ENCODE peak calls at places on chromosomes 5 and 9, in six cellular contexts. W is left lung; M is naive thymus-derived CD4-positive, alpha-beta T cell; D is lower lobe of right lung; Z is CD8-positive, alpha-beta memory T cell; G is brain microvascular endothelial cell. R is an unnamed sample.

GRCh38 chr5:170132642-170133448 is 27.1 kb downstream of the FOXI1 start:
- DNase-seq in M (no peak), D (no peak), G (peak), Z (no peak), W (no peak), R (no peak)

GRCh38 chr9:110821064-110821463 is 152.5 kb downstream of the MUSK start:
- DNase-seq in D (no peak), M (no peak), W (no peak), G (no peak), Z (no peak), R (no peak)

GRCh38 chr5:35252963-35253362 is 22.7 kb upstream of the PRLR start:
- DNase-seq in G (no peak), Z (no peak), D (no peak), W (no peak), M (no peak), R (no peak)

GRCh38 chr9:137461316-137461662 is 2.2 kb upstream of the NSMF start:
- DNase-seq in D (no peak), M (no peak), W (no peak), Z (peak), G (no peak), R (no peak)

GRCh38 chr5:168614661-168615060 is 35.5 kb upstream of the PANK3 start:
- DNase-seq in W (no peak), M (no peak), G (no peak), Z (no peak), D (no peak), R (no peak)

GRCh38 chr9:101268426-101268825 is 116.4 kb downstream of the BAAT start:
- DNase-seq in W (no peak), Z (no peak), M (no peak), D (no peak), G (no peak), R (no peak)

GRCh38 chr9:85431396-85432102 is 310.2 kb downstream of the AGTPBP1 start:
- DNase-seq in Z (no peak), G (no peak), W (no peak), D (no peak), M (no peak), R (no peak)

GRCh38 chr5:89255845-89256463 is 373.0 kb upstream of the MEF2C start:
- DNase-seq in G (peak), W (no peak), D (no peak), Z (no peak), M (no peak), R (no peak)

GRCh38 chr9:5509573-5509972 is 758 bp upstream of the PDCD1LG2 start:
- DNase-seq in W (no peak), D (no peak), G (peak), Z (no peak), M (no peak), R (no peak)

GRCh38 chr9:124574534-124574933 is 67.3 kb upstream of the NR5A1 start:
- DNase-seq in M (no peak), W (no peak), D (no peak), G (no peak), Z (no peak), R (no peak)

GRCh38 chr5:16552666-16553343 is 64.0 kb downstream of the RETREG1 start:
- DNase-seq in Z (no peak), G (peak), D (peak), M (no peak), W (peak), R (peak)

GRCh38 chr9:27939186-27939585 is 365.9 kb upstream of the C9orf72 start:
- DNase-seq in W (no peak), G (no peak), M (no peak), D (no peak), Z (no peak), R (no peak)

GRCh38 chr9:76463211-76463610 is 4.2 kb downstream of the GCNT1 start:
- DNase-seq in W (no peak), D (no peak), M (no peak), Z (no peak), G (no peak), R (no peak)

GRCh38 chr5:139593716-139594319 is 32.7 kb downstream of the UBE2D2 start:
- DNase-seq in W (no peak), M (no peak), G (peak), Z (no peak), D (no peak), R (no peak)

GRCh38 chr5:160375166-160375565 is 4.7 kb upstream of the C1QTNF2 start:
- DNase-seq in Z (no peak), W (no peak), D (no peak), G (peak), M (no peak), R (no peak)

GRCh38 chr5:61344187-61344944 is 12.3 kb downstream of the ZSWIM6 start:
- DNase-seq in M (no peak), D (no peak), Z (no peak), W (no peak), G (no peak), R (no peak)

GRCh38 chr5:6632931-6633468 is at the start of the genes NSUN2 and SRD5A1:
- DNase-seq in D (peak), W (peak), M (peak), G (peak), Z (peak), R (peak)

GRCh38 chr9:85155380-85155779 is 485.9 kb downstream of the NTRK2 start:
- DNase-seq in Z (no peak), W (no peak), D (no peak), G (no peak), M (no peak), R (no peak)

GRCh38 chr9:129343697-129344375 is 165.8 kb upstream of the IER5L start:
- DNase-seq in Z (no peak), G (no peak), M (no peak), D (peak), W (peak), R (peak)

GRCh38 chr5:179279347-179280094 is 65.7 kb downstream of the ADAMTS2 start:
- DNase-seq in M (no peak), G (no peak), Z (no peak), W (no peak), D (peak), R (no peak)
- H3K27ac ChIP-seq in M (no peak), G (no peak), Z (no peak), W (no peak), D (no peak), R (no peak)

GRCh38 chr5:140591747-140592372 is 27.2 kb downstream of the SLC35A4 start:
- DNase-seq in Z (no peak), G (peak), M (no peak), W (no peak), D (no peak), R (no peak)

GRCh38 chr5:140596364-140596763 is 31.7 kb downstream of the SLC35A4 start:
- DNase-seq in W (no peak), Z (no peak), G (no peak), D (no peak), M (no peak), R (no peak)

GRCh38 chr5:140590861-140591260 is 26.2 kb downstream of the SLC35A4 start:
- DNase-seq in M (no peak), Z (no peak), G (no peak), D (no peak), W (no peak), R (no peak)

GRCh38 chr5:140595538-140595937 is 30.9 kb downstream of the SLC35A4 start:
- DNase-seq in D (no peak), W (peak), M (no peak), Z (no peak), G (no peak), R (peak)

GRCh38 chr5:140594169-140594568 is 29.5 kb downstream of the SLC35A4 start:
- DNase-seq in G (no peak), W (no peak), M (no peak), D (no peak), Z (no peak), R (no peak)
- H3K27ac ChIP-seq in G (no peak), W (no peak), M (no peak), D (no peak), Z (no peak), R (no peak)

DNA sequence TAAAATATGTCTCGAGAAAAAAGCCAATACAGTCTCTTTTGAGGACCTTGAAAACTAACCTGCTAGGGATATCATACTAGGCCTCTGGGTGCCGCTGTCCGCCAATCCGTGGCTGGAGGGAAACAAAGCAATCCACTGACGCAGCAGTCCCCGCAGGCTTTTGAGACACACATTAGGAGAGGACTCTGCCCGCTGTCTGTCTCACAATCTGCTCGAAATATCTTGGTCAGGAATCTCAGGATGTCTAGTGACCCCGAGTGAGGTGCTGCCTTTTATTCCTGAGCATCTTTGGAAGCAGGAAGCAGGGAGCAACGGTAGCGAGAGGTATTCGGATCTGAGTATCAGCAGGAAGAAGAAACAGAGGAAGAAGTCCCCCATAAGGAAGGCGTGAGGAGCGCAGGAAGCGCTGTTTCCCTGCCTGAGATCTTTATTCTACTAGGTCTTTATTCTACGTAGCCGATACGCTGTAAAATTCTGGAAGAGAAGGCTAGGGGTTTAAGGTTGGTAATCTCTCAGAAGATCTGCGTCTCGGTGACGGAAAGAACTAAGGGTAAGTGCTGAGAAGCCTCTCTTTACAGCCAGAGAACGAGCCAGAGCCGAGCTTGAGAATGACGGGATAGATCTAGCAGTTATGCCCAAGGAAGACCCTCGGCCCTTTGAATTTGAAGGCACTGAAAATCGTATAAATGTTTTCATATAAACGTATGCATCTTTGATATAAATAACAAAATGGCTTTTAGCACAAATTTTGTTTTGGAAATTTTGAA is 4.0 kb upstream of the PCDHGA1 start:
- DNase-seq in D (peak), Z (peak), W (peak), G (peak), M (peak), R (peak)
- H3K27ac ChIP-seq in D (peak), Z (no peak), W (no peak), G (peak), M (peak), R (peak)

GRCh38 chr5:116527587-116527986 is 47.0 kb downstream of the SEMA6A start:
- DNase-seq in D (no peak), Z (no peak), M (no peak), W (no peak), G (no peak), R (no peak)
- H3K27ac ChIP-seq in D (no peak), Z (no peak), M (no peak), W (no peak), G (no peak), R (no peak)

GRCh38 chr5:134944630-134945029 is 23.1 kb upstream of the CATSPER3 start:
- DNase-seq in M (no peak), Z (no peak), G (no peak), W (no peak), D (no peak), R (no peak)

GRCh38 chr5:134945041-134945440 is 22.7 kb upstream of the CATSPER3 start:
- DNase-seq in Z (no peak), G (no peak), M (no peak), D (no peak), W (no peak), R (no peak)

GRCh38 chr5:134943547-134943946 is 24.2 kb upstream of the CATSPER3 start:
- DNase-seq in G (no peak), W (no peak), Z (no peak), D (no peak), M (no peak), R (no peak)

GRCh38 chr5:134948929-134949328 is 18.8 kb upstream of the CATSPER3 start:
- DNase-seq in M (no peak), D (no peak), W (no peak), Z (no peak), G (peak), R (no peak)

GRCh38 chr5:134949335-134949734 is 18.4 kb upstream of the CATSPER3 start:
- DNase-seq in D (no peak), G (no peak), M (no peak), Z (no peak), W (no peak), R (no peak)
- H3K27ac ChIP-seq in D (no peak), G (no peak), M (no peak), Z (no peak), W (no peak), R (no peak)

GRCh38 chr9:126722252-126722921 is 82.5 kb upstream of the ZBTB43 start:
- DNase-seq in D (peak), W (peak), G (peak), Z (peak), M (peak), R (no peak)
- H3K27ac ChIP-seq in D (peak), W (peak), G (no peak), Z (peak), M (peak), R (no peak)

GRCh38 chr5:73215891-73216610 is 43.1 kb downstream of the TMEM174 start:
- DNase-seq in D (peak), G (peak), W (peak), M (peak), Z (peak), R (peak)
- H3K27ac ChIP-seq in D (no peak), G (no peak), W (no peak), M (no peak), Z (no peak), R (no peak)